ENCODE peak calls at places on chromosomes 12 and 14, in seven cellular contexts. D is SK-N-SH, G is HCT116, N is HepG2, A is K562, R is H1, Z is GM12878. L is an unnamed sample.

GRCh38 chr14:32254952-32255679 is 52.0 kb upstream of the RNU6-8 start:
- DNase-seq in G (peak; percentile 51), R (peak; percentile 74), N (peak; percentile 82), A (peak; percentile 21), Z (no peak), D (peak; percentile 76), L (peak; percentile 40)

GRCh38 chr12:80186727-80187217 is 87.4 kb downstream of the OTOGL start:
- DNase-seq in D (peak; percentile 30), R (no peak), N (peak; percentile 82), A (peak; percentile 8), Z (peak; percentile 26), G (peak; percentile 85), L (peak; percentile 89)

GRCh38 chr12:53868516-53868986 is 70.1 kb upstream of the HOXC13 start:
- DNase-seq in N (no peak), D (no peak), G (no peak), R (no peak), A (no peak), Z (no peak), L (no peak)

GRCh38 chr14:58752782-58753181 is 115.0 kb downstream of the DACT1 start:
- DNase-seq in N (peak; percentile 18), Z (no peak), D (no peak), G (no peak), A (no peak), R (no peak), L (no peak)

GRCh38 chr12:44462729-44463128 is 413.4 kb downstream of the NELL2 start:
- DNase-seq in N (no peak), A (no peak), G (no peak), Z (no peak), D (no peak), R (no peak), L (no peak)

GRCh38 chr12:108117163-108117849 is 11.8 kb upstream of the WSCD2 start:
- DNase-seq in R (no peak), A (peak; percentile 78), D (no peak), N (no peak), G (no peak), Z (no peak), L (no peak)

GRCh38 chr14:96264850-96265249 is 8.8 kb downstream of the BDKRB1 start:
- DNase-seq in D (no peak), R (no peak), G (no peak), A (no peak), N (no peak), Z (no peak), L (peak; percentile 74)

GRCh38 chr14:97337267-97337666 is 540.1 kb downstream of the VRK1 start:
- DNase-seq in A (no peak), G (no peak), D (no peak), N (no peak), Z (no peak), R (no peak), L (no peak)

GRCh38 chr12:56028511-56029165 is 7.8 kb downstream of the IKZF4 start:
- DNase-seq in N (no peak), Z (no peak), R (no peak), D (no peak), G (no peak), A (no peak), L (peak; percentile 65)

GRCh38 chr12:110694330-110694891 is 5.5 kb upstream of the HVCN1 start:
- DNase-seq in A (no peak), N (no peak), Z (no peak), G (no peak), D (peak; percentile 78), R (no peak), L (no peak)

GRCh38 chr12:113647048-113647447 is 175.4 kb upstream of the LHX5 start:
- DNase-seq in A (no peak), R (peak; percentile 72), D (peak; percentile 49), Z (no peak), G (peak; percentile 8), N (peak; percentile 13), L (no peak)

GRCh38 chr12:104721944-104722343 is 236.1 kb downstream of the SLC41A2 start:
- DNase-seq in D (no peak), R (no peak), A (no peak), G (no peak), Z (no peak), N (no peak), L (no peak)

GRCh38 chr12:55068416-55069010 is 48.7 kb downstream of the NEUROD4 start:
- DNase-seq in G (peak; percentile 51), N (peak; percentile 30), R (no peak), Z (no peak), A (peak; percentile 69), D (peak; percentile 48), L (peak; percentile 53)

GRCh38 chr12:26281320-26281719 is 85.9 kb downstream of the SSPN start:
- DNase-seq in R (no peak), N (no peak), G (no peak), Z (no peak), D (no peak), A (no peak), L (no peak)

GRCh38 chr14:53032838-53033390 is 82.1 kb upstream of the FERMT2 start:
- DNase-seq in A (no peak), D (no peak), Z (no peak), N (peak; percentile 17), R (no peak), G (no peak), L (no peak)

GRCh38 chr12:104372048-104372720 is 68.6 kb downstream of the EID3 start:
- DNase-seq in N (no peak), G (no peak), R (peak; percentile 41), D (no peak), A (no peak), Z (no peak), L (no peak)

GRCh38 chr12:47549258-47549657 is 156.6 kb downstream of the RPAP3 start:
- DNase-seq in A (no peak), N (no peak), Z (no peak), D (no peak), G (no peak), R (no peak), L (no peak)

GRCh38 chr12:122965356-122965755 is 907 bp downstream of the ABCB9 start:
- DNase-seq in N (no peak), G (no peak), R (no peak), A (no peak), D (no peak), Z (no peak), L (no peak)

GRCh38 chr12:113846883-113847282 is 119.2 kb downstream of the RBM19 start:
- DNase-seq in G (no peak), Z (no peak), N (no peak), D (no peak), R (no peak), A (no peak), L (no peak)

GRCh38 chr14:105260826-105261438 is 12.6 kb downstream of the BTBD6 start:
- DNase-seq in Z (no peak), G (no peak), A (no peak), D (no peak), N (no peak), R (no peak), L (no peak)

GRCh38 chr12:15477761-15478160 is 155.5 kb downstream of the PTPRO start:
- DNase-seq in R (no peak), D (no peak), Z (no peak), N (no peak), A (no peak), G (no peak), L (no peak)

GRCh38 chr14:62778310-62778709 is 266.9 kb downstream of the KCNH5 start:
- DNase-seq in Z (no peak), N (no peak), A (no peak), D (no peak), R (no peak), G (no peak), L (no peak)

DNA sequence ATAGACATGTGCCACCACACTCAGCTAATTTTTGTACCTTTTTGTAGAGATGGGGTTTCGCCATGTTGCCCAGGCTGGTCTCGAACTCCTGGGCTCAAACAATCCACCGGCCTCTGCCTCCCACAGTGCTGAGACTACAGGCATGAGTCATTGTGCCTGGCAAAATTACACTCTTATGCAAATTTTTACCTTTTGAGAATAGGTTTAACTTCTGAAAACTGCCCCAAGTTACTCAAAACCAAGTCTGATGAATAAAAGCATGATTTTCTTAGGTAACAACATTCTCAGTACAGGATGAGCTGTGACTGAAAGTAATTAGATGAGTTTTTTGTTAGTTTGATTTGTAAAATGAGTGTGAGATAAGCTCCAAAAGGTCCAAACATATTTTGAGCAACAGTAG is 166.0 kb downstream of the RPS29 start:
- DNase-seq in G (no peak), D (no peak), R (no peak), Z (no peak), A (no peak), N (no peak), L (no peak)
- TF ChIP-seq JUND in G (no peak), D (no peak), R (no peak), Z (no peak), A (no peak), N (no peak), L (no peak)

GRCh38 chr12:77072833-77073495 is 7.6 kb upstream of the E2F7 start:
- DNase-seq in A (no peak), R (no peak), Z (no peak), N (no peak), G (no peak), D (no peak), L (no peak)

GRCh38 chr12:77064891-77065360 is 443 bp downstream of the E2F7 start:
- DNase-seq in G (no peak), D (no peak), A (no peak), R (no peak), N (no peak), Z (no peak), L (peak; percentile 48)

GRCh38 chr12:77065361-77066204 is at the start of gene E2F7:
- DNase-seq in N (peak; percentile 82), G (peak; percentile 87), D (peak; percentile 99), Z (peak; percentile 56), R (peak; percentile 97), A (peak; percentile 99), L (peak; percentile 100)

GRCh38 chr12:77070382-77071294 is 5.3 kb upstream of the E2F7 start:
- DNase-seq in D (no peak), N (no peak), G (no peak), A (no peak), R (no peak), Z (peak; percentile 48), L (no peak)
- TF ChIP-seq JUND in D (no peak), N (no peak), G (no peak), A (no peak), R (no peak), Z (no peak), L (no peak)

DNA sequence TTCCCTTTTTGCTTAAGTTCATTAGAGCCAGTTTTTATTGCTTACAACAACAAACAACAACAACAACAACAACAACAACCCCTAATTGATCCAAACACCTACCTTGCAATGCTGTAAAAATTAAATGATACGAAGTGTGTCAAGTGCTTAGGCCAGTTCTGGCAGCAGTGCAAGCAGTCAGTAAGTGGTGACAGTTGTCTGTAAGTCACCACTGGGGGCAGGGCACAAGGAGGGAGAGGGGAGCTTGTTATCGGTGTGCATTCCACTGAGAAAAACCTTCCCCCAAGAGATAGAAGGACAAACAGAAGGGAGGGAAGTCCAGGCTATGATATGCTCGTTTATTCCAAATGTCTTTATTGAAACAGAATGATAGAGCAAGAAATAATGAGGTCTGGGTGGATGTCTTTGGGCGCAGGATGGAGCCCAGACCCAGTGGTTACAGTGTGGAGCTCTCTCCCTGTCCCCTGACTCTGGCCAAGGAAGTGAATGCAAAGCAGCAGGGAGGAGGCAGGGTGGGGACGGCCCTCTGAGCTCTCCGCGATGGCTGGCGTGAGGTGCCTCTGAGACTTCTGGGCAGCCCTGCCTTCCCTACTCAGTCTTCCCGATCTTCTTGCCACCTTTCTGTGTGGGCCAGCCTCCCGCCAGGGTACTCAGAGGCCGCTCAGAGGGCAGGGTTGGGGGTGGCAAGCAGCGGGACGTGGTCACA is 6.5 kb downstream of the SLC22A17 start:
- DNase-seq in R (no peak), N (peak; percentile 45), G (no peak), A (peak; percentile 61), D (no peak), Z (no peak), L (no peak)
- TF ChIP-seq JUND in R (no peak), N (no peak), G (no peak), A (no peak), D (no peak), Z (no peak), L (no peak)

GRCh38 chr14:94391284-94391914 is 3.0 kb upstream of the SERPINA1 start:
- DNase-seq in G (no peak), N (no peak), D (no peak), A (no peak), Z (no peak), R (no peak), L (peak; percentile 50)
- TF ChIP-seq JUND in G (no peak), N (no peak), D (no peak), A (no peak), Z (no peak), R (no peak), L (no peak)